ENCODE peak calls at places on chromosomes 6 and 20, in six cellular contexts. C is NCI-H187 treated with DMSO at 0.1 percent for 48 hours; O is mesothelial cell of epicardium; D is activated T-helper 2 cell treated with anti-CD3 and anti-CD28 coated beads, Interferon-gamma antibody, Interleukin-2, Interleukin-4, amounts not matched to agents 10 μg/mL and 5 μg/mL and 100 μg/mL, durations not matched to agents 14 hours and 24 hours and 36 hours; X is GM18507; U is substantia nigra. Z is an unnamed sample.

GRCh38 chr6:35385457-35386202 is 43.3 kb downstream of the PPARD start:
- DNase-seq in C (no peak), O (no peak), X (no peak), D (no peak), U (no peak), Z (no peak)

GRCh38 chr6:97294451-97294850 is 11.4 kb upstream of the MMS22L start:
- DNase-seq in U (no peak), X (no peak), C (no peak), O (no peak), D (no peak), Z (no peak)

GRCh38 chr20:10329387-10330005 is 104.5 kb downstream of the MKKS start:
- DNase-seq in O (no peak), X (no peak), D (no peak), U (no peak), C (no peak), Z (no peak)

GRCh38 chr20:11136691-11137090 is 462.9 kb upstream of the JAG1 start:
- DNase-seq in O (no peak), C (no peak), D (no peak), U (no peak), X (no peak), Z (no peak)

GRCh38 chr6:136886110-136886509 is 36.0 kb upstream of the SLC35D3 start:
- DNase-seq in X (no peak), U (no peak), C (no peak), D (no peak), O (no peak), Z (no peak)

GRCh38 chr20:1322511-1323245 is 6.3 kb downstream of the SDCBP2 start:
- DNase-seq in C (no peak), U (no peak), O (no peak), X (no peak), D (no peak), Z (no peak)

GRCh38 chr6:75308250-75308988 is 23.8 kb upstream of the TMEM30A start:
- DNase-seq in O (no peak), U (no peak), X (no peak), C (no peak), D (no peak), Z (no peak)

GRCh38 chr6:41693866-41694265 is 41.5 kb downstream of the TFEB start:
- DNase-seq in X (no peak), D (no peak), C (no peak), O (no peak), U (peak), Z (no peak)

GRCh38 chr6:125824946-125825786 is 34.4 kb downstream of the NCOA7 start:
- DNase-seq in C (no peak), O (no peak), D (no peak), X (no peak), U (no peak), Z (no peak)

GRCh38 chr6:129133770-129134192 is 250.8 kb downstream of the LAMA2 start:
- DNase-seq in U (no peak), C (no peak), X (no peak), D (no peak), O (no peak), Z (no peak)

GRCh38 chr6:166572370-166573261 is 13.9 kb downstream of the RAMACL start:
- DNase-seq in U (no peak), X (no peak), D (no peak), C (no peak), O (no peak), Z (no peak)